ENCODE peak calls at places on chromosomes 12 and 14, in seven cellular contexts. D is CD4-positive, CD25-positive, alpha-beta regulatory T cell; P is substantia nigra; W is mesendoderm; N is stimulated activated naive B cell treated with anti-CD40 and anti-IgM and Interleukin-4, amounts not matched to agents 10 μg/mL and 1 μg/mL and 100 μg/mL, for 72 hours; T is GM19239; V is stimulated activated CD4-positive, alpha-beta T cell treated with anti-CD3 and anti-CD28 coated beads, Interleukin-12 subunit alpha, Interleukin-12 subunit beta, amount 100 ng/mL, for 48 hours. L is an unnamed sample.

GRCh38 chr12:49863946-49864816 is 21.3 kb upstream of the BCDIN3D start:
- DNase-seq in D (no peak), P (no peak), W (no peak), N (no peak), T (no peak), V (no peak), L (no peak)

GRCh38 chr14:105102361-105102760 is 37.1 kb upstream of the GPR132 start:
- DNase-seq in D (no peak), P (no peak), W (no peak), N (no peak), T (no peak), V (no peak), L (no peak)

GRCh38 chr12:116647802-116648201 is 88.6 kb downstream of the MAP1LC3B2 start:
- DNase-seq in D (no peak), P (no peak), W (no peak), N (no peak), T (no peak), V (no peak), L (no peak)

GRCh38 chr14:91127411-91127810 is 13.5 kb downstream of the DGLUCY start:
- DNase-seq in D (no peak), P (no peak), W (no peak), N (no peak), T (no peak), V (no peak), L (no peak)

GRCh38 chr14:105059035-105059916 is 6.0 kb downstream of the GPR132 start:
- DNase-seq in D (peak), P (no peak), W (peak), N (no peak), T (no peak), V (no peak), L (peak)

GRCh38 chr12:51904951-51905471 is 2.3 kb upstream of the ACVRL1 start:
- DNase-seq in D (no peak), P (no peak), W (no peak), N (no peak), T (no peak), V (no peak), L (no peak)

GRCh38 chr12:71397433-71397954 is 42.1 kb upstream of the LGR5 start:
- DNase-seq in D (no peak), P (no peak), W (peak), N (no peak), T (no peak), V (no peak), L (no peak)

GRCh38 chr12:57803317-57803893 is 15.1 kb downstream of the AVIL start:
- DNase-seq in D (peak), P (no peak), W (peak), N (no peak), T (no peak), V (peak), L (peak)

GRCh38 chr12:127293507-127294310 is 973.3 kb upstream of the TMEM132C start:
- DNase-seq in D (peak), P (peak), W (peak), N (no peak), T (no peak), V (peak), L (peak)

GRCh38 chr12:67517181-67517887 is 131.2 kb upstream of the DYRK2 start:
- DNase-seq in D (no peak), P (no peak), W (no peak), N (no peak), T (no peak), V (no peak), L (no peak)

GRCh38 chr12:42444192-42444943 is 118.4 kb downstream of the PPHLN1 start:
- DNase-seq in D (no peak), P (no peak), W (no peak), N (no peak), T (no peak), V (no peak), L (no peak)

GRCh38 chr14:89383171-89383845 is 33.7 kb downstream of the FOXN3 start:
- DNase-seq in D (no peak), P (no peak), W (no peak), N (no peak), T (no peak), V (no peak), L (no peak)

GRCh38 chr12:47811581-47812484 is 7.9 kb downstream of the HDAC7 start:
- DNase-seq in D (no peak), P (no peak), W (no peak), N (peak), T (no peak), V (no peak), L (no peak)

GRCh38 chr12:32549675-32550079 is 129.4 kb upstream of the DNM1L start:
- DNase-seq in D (no peak), P (no peak), W (peak), N (no peak), T (no peak), V (no peak), L (no peak)

GRCh38 chr12:107564946-107565345 is 120.7 kb upstream of the PWP1 start:
- DNase-seq in D (peak), P (no peak), W (peak), N (no peak), T (no peak), V (no peak), L (peak)

GRCh38 chr12:112285600-112286401 is 96.4 kb downstream of the HECTD4 start:
- DNase-seq in D (no peak), P (no peak), W (no peak), N (no peak), T (no peak), V (no peak), L (no peak)

GRCh38 chr14:94622653-94623421 is 10.6 kb downstream of the SERPINA3 start:
- DNase-seq in D (no peak), P (no peak), W (no peak), N (no peak), T (no peak), V (no peak), L (no peak)

GRCh38 chr12:132487311-132487741 is 2.6 kb upstream of the FBRSL1 start:
- DNase-seq in D (no peak), P (no peak), W (no peak), N (no peak), T (no peak), V (no peak), L (no peak)

GRCh38 chr12:124233846-124234620 is 60.9 kb upstream of the RFLNA start:
- DNase-seq in D (no peak), P (no peak), W (no peak), N (no peak), T (no peak), V (no peak), L (no peak)

GRCh38 chr12:94673951-94674570 is 23.7 kb upstream of the TMCC3 start:
- DNase-seq in D (no peak), P (no peak), W (no peak), N (no peak), T (no peak), V (no peak), L (no peak)

GRCh38 chr14:53537421-53538315 is 384.5 kb upstream of the DDHD1 start:
- DNase-seq in D (no peak), P (no peak), W (peak), N (no peak), T (no peak), V (no peak), L (no peak)

GRCh38 chr14:76720382-76720813 is 40.9 kb upstream of the VASH1 start:
- DNase-seq in D (no peak), P (peak), W (peak), N (no peak), T (peak), V (no peak), L (no peak)

GRCh38 chr14:101250948-101251811 is 310.1 kb upstream of the DIO3 start:
- DNase-seq in D (no peak), P (no peak), W (no peak), N (no peak), T (no peak), V (no peak), L (no peak)

GRCh38 chr14:69687963-69688649 is 76.7 kb downstream of the SUSD6 start:
- DNase-seq in D (no peak), P (peak), W (no peak), N (no peak), T (no peak), V (no peak), L (no peak)

GRCh38 chr14:21036746-21037145 is 2.1 kb upstream of the RNASE13 start:
- DNase-seq in D (no peak), P (no peak), W (no peak), N (no peak), T (no peak), V (no peak), L (no peak)

GRCh38 chr14:57828713-57829112 is 37.2 kb downstream of the SLC35F4 start:
- DNase-seq in D (no peak), P (no peak), W (no peak), N (no peak), T (no peak), V (no peak), L (no peak)

GRCh38 chr14:24436355-24437019 is 6.1 kb downstream of the SDR39U1 start:
- DNase-seq in D (peak), P (peak), W (peak), N (no peak), T (no peak), V (peak), L (peak)

GRCh38 chr12:13425766-13426165 is 229.2 kb downstream of the EMP1 start:
- DNase-seq in D (no peak), P (no peak), W (peak), N (no peak), T (no peak), V (no peak), L (no peak)

GRCh38 chr14:80390911-80391310 is 179.6 kb upstream of the DIO2 start:
- DNase-seq in D (no peak), P (no peak), W (peak), N (no peak), T (no peak), V (no peak), L (no peak)

GRCh38 chr14:50762001-50762930 is 68.7 kb downstream of the NIN start:
- DNase-seq in D (no peak), P (no peak), W (no peak), N (peak), T (no peak), V (peak), L (no peak)

GRCh38 chr12:104258476-104259067 is 43.0 kb downstream of the TXNRD1 start:
- DNase-seq in D (no peak), P (no peak), W (no peak), N (no peak), T (no peak), V (no peak), L (no peak)

GRCh38 chr12:132393245-132393795 is 63.9 kb upstream of the GALNT9 start:
- DNase-seq in D (no peak), P (no peak), W (no peak), N (no peak), T (no peak), V (no peak), L (no peak)

GRCh38 chr12:58537278-58537677 is 383.0 kb downstream of the LRIG3 start:
- DNase-seq in D (no peak), P (no peak), W (no peak), N (no peak), T (no peak), V (no peak), L (no peak)

GRCh38 chr12:4270016-4270669 is 3.4 kb upstream of the CCND2 start:
- DNase-seq in D (peak), P (no peak), W (peak), N (peak), T (no peak), V (no peak), L (peak)

GRCh38 chr14:64878775-64879634 is 702 bp downstream of the SPTB start:
- DNase-seq in D (no peak), P (no peak), W (peak), N (no peak), T (no peak), V (no peak), L (no peak)

GRCh38 chr12:95804296-95804695 is 13.7 kb upstream of the NTN4 start:
- DNase-seq in D (no peak), P (no peak), W (no peak), N (no peak), T (no peak), V (no peak), L (no peak)

GRCh38 chr14:69004731-69005431 is 25.8 kb upstream of the ACTN1 start:
- DNase-seq in D (no peak), P (no peak), W (peak), N (no peak), T (no peak), V (no peak), L (no peak)

GRCh38 chr12:68180792-68181744 is 21.5 kb upstream of the IFNG start:
- DNase-seq in D (peak), P (no peak), W (no peak), N (no peak), T (no peak), V (peak), L (peak)